ENCODE peak calls at places on chromosomes 7 and 10, in seven cellular contexts. C is HCT116, I is BJ, S is psoas muscle, V is adrenal gland, E is MM.1S, D is dorsolateral prefrontal cortex. T is an unnamed sample.

GRCh38 chr10:5491477-5491876 is 7.9 kb downstream of the CALML5 start:
- DNase-seq in C (no peak), I (no peak), S (no peak), V (no peak), E (no peak), D (no peak), T (no peak)

GRCh38 chr10:77497748-77498147 is 139.9 kb downstream of the KCNMA1 start:
- DNase-seq in C (no peak), I (no peak), S (no peak), V (no peak), E (no peak), D (no peak), T (no peak)

GRCh38 chr7:22179442-22179879 is 177.5 kb downstream of the RAPGEF5 start:
- DNase-seq in C (no peak), I (no peak), S (no peak), V (no peak), E (no peak), D (no peak), T (no peak)

GRCh38 chr7:112410087-112410486 is 40.2 kb upstream of the IFRD1 start:
- DNase-seq in C (no peak), I (no peak), S (no peak), V (no peak), E (no peak), D (no peak), T (no peak)

GRCh38 chr7:946256-946996 is 8.1 kb downstream of the ADAP1 start:
- DNase-seq in C (no peak), I (no peak), S (peak; percentile 13), V (no peak), E (no peak), D (no peak), T (no peak)

GRCh38 chr7:2269468-2270460 is 27.7 kb downstream of the NUDT1 start:
- DNase-seq in C (no peak), I (no peak), S (no peak), V (no peak), E (no peak), D (no peak), T (no peak)

GRCh38 chr10:33412261-33413092 is 78.0 kb upstream of the NRP1 start:
- DNase-seq in C (no peak), I (peak; percentile 54), S (peak; percentile 48), V (peak; percentile 43), E (no peak), D (no peak), T (peak; percentile 69)

GRCh38 chr10:5976689-5977470 is 463 bp downstream of the IL15RA start:
- DNase-seq in C (peak; percentile 18), I (no peak), S (peak; percentile 60), V (peak; percentile 53), E (peak; percentile 46), D (peak; percentile 37), T (no peak)

GRCh38 chr10:100939763-100940344 is 27.1 kb downstream of the SLF2 start:
- DNase-seq in C (no peak), I (peak; percentile 42), S (no peak), V (no peak), E (no peak), D (no peak), T (no peak)

GRCh38 chr10:91935886-91936285 is 12.3 kb downstream of the BTAF1 start:
- DNase-seq in C (no peak), I (no peak), S (no peak), V (no peak), E (no peak), D (no peak), T (no peak)

GRCh38 chr7:196283-196682 is 3.9 kb downstream of the FAM20C start:
- DNase-seq in C (no peak), I (no peak), S (no peak), V (no peak), E (no peak), D (no peak), T (no peak)

GRCh38 chr7:108650487-108650886 is 80.8 kb downstream of the DNAJB9 start:
- DNase-seq in C (no peak), I (no peak), S (no peak), V (no peak), E (no peak), D (no peak), T (no peak)

GRCh38 chr7:19852192-19852591 is 78.8 kb upstream of the TMEM196 start:
- DNase-seq in C (no peak), I (no peak), S (no peak), V (no peak), E (no peak), D (no peak), T (no peak)

GRCh38 chr7:23491502-23491901 is 21.2 kb upstream of the IGF2BP3 start:
- DNase-seq in C (no peak), I (no peak), S (no peak), V (no peak), E (no peak), D (no peak), T (no peak)

GRCh38 chr10:18666810-18667209 is 7.6 kb downstream of the ARL5B start:
- DNase-seq in C (no peak), I (no peak), S (no peak), V (no peak), E (no peak), D (no peak), T (no peak)

GRCh38 chr7:99720370-99721128 is 14.4 kb downstream of the CYP3A7 start:
- DNase-seq in C (no peak), I (no peak), S (no peak), V (no peak), E (no peak), D (no peak), T (no peak)

GRCh38 chr10:100654835-100655759 is 90.3 kb upstream of the PAX2 start:
- DNase-seq in C (no peak), I (no peak), S (no peak), V (no peak), E (no peak), D (no peak), T (no peak)

GRCh38 chr10:95755511-95756004 is 405 bp upstream of the ENTPD1 start:
- DNase-seq in C (no peak), I (no peak), S (peak; percentile 18), V (peak; percentile 65), E (no peak), D (no peak), T (no peak)

GRCh38 chr10:95756796-95757657 is 1.1 kb downstream of the ENTPD1 start:
- DNase-seq in C (no peak), I (no peak), S (no peak), V (no peak), E (no peak), D (no peak), T (no peak)

GRCh38 chr10:95758351-95759025 is 2.5 kb downstream of the ENTPD1 start:
- DNase-seq in C (no peak), I (no peak), S (no peak), V (no peak), E (no peak), D (no peak), T (no peak)

GRCh38 chr10:95759233-95759826 is 3.4 kb downstream of the ENTPD1 start:
- DNase-seq in C (no peak), I (no peak), S (no peak), V (no peak), E (no peak), D (no peak), T (no peak)

DNA sequence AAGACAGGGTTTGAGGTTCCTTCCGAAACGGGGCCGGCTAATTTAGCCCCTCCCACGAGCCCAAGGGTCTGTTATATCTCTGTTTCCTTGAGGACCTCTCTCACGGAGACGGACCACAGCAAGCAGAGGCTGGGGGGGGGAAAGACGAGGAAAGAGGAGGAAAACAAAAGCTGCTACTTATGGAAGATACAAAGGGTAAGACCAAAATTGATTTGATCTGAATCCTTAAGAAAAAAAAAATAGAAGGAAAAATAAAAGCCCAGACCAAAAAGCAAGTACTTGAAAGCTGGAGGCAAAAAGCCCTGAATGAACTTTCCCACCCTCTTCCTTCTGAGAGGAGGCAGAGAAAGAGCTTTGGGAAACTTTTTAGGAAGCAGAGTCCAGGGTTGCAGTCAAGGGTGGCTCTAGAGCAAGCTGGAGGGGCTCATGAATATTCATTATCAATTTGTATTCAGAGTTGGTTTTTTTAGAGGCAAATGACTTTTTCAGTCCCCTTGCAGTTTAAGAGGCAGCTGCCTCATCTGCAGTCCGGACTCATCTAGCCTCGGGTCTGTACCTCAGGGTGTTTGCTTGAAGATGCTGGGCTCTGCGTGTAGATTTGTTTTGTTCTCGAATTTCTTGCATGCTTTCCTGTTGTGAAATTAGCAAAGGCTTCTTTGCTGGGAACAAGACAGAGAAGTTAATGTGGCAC is at the start of gene ENTPD1:
- DNase-seq in C (no peak), I (no peak), S (no peak), V (peak; percentile 32), E (no peak), D (no peak), T (no peak)
- H3K4me3 ChIP-seq in C (no peak within 1 kb of the TSS), I (no peak within 1 kb of the TSS), S (peak within 1 kb of the TSS; percentile 47), V (peak within 1 kb of the TSS; percentile 45), E (no peak within 1 kb of the TSS), D (peak within 1 kb of the TSS; percentile 51), T (no peak within 1 kb of the TSS)

GRCh38 chr7:92608380-92609322 is 18.5 kb upstream of the FAM133B start:
- DNase-seq in C (no peak), I (no peak), S (no peak), V (no peak), E (no peak), D (no peak), T (no peak)
- H3K4me3 ChIP-seq in C (no peak overlapping the region), I (no peak overlapping the region), S (no peak overlapping the region), V (no peak overlapping the region), E (no peak overlapping the region), D (peak overlapping the region; percentile 53), T (no peak overlapping the region)

DNA sequence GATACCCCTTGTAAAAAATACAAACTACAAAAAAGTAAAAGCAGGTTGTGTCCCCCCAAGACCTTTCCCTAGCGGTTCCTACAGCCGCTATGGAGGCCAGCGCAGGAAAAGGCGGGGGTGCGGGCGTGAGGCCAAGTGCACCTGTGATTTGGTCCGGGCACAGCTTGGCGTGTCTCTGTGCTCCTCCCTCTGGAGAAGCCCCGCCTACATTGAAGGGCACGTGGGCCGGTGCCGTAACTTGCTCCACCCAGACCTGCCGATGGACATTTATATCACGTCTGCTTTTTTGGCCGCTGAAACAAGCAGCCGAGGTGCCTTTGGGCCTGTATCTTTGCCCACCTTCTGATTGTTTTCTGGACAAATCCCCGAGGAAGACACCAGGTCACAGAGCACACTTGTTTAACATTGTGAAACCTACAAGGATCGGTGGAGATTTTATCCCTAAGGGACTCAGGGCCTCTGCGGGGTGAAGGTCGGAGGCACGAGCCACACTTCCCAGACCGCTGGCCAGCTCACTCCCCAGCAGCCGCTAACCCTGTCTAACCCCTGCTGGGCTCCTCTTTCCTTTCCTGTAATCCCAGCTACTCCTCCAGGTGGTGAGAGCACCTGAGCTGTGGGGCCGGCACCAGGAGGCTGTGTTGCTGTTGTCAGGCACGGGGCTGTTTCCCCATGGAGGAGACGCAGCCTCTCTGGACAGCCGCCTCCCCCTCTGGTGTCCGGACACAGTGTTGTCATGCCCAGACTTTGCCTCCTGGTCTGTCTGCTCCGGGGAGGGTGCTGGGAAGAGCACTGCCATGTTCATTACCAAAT is 18.8 kb upstream of the INPP5A start:
- DNase-seq in C (peak; percentile 51), I (no peak), S (no peak), V (peak; percentile 81), E (no peak), D (peak; percentile 28), T (no peak)
- H3K4me3 ChIP-seq in C (peak overlapping the region; percentile 33), I (no peak overlapping the region), S (peak overlapping the region; percentile 53), V (peak overlapping the region; percentile 31), E (no peak overlapping the region), D (no peak overlapping the region), T (no peak overlapping the region)

DNA sequence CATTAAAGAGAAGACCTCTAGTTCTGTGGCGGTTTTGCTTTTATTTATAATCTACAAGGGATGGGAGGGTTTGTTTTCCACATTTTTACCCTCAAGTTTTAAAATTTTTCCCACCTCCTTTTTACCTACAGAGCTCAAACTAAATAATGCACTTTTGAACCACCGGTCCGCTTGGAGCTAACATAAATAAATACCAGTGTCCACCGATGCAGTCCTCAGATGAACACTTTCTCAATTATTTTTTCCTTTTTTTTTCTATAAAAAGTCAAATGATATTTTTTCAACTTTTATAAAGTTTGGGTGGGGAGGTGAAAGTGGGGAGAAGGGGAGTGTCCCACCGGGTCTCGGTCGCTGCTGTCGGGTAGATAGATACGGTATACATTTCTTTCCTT is 3.3 kb downstream of the ZNF503 start:
- DNase-seq in C (no peak), I (no peak), S (no peak), V (no peak), E (no peak), D (no peak), T (no peak)
- H3K4me3 ChIP-seq in C (no peak overlapping the region), I (peak overlapping the region; percentile 80), S (peak overlapping the region; percentile 90), V (peak overlapping the region; percentile 72), E (no peak overlapping the region), D (peak overlapping the region; percentile 80), T (peak overlapping the region; percentile 91)